ENCODE peak calls at places on chromosome 21, in five cellular contexts. One of them, this sample, is unnamed.
A peak's percentile ranks its signal among the peaks of the same experiment; 100 is the strongest.

GRCh38 chr21:28587748-28588147 is 404.9 kb downstream of the LTN1 start:
- DNase-seq in esophagus squamous epithelium: no peak
- DNase-seq in lower lobe of right lung: no peak
- DNase-seq in right lobe of liver: no peak
- DNase-seq in keratinocyte: no peak
- DNase-seq in this sample: no peak

GRCh38 chr21:26719750-26720149 is 125.5 kb downstream of the ADAMTS1 start:
- DNase-seq in esophagus squamous epithelium: no peak
- DNase-seq in lower lobe of right lung: no peak
- DNase-seq in right lobe of liver: no peak
- DNase-seq in keratinocyte: no peak
- DNase-seq in this sample: no peak

GRCh38 chr21:17784604-17785402 is 34.4 kb downstream of the C21orf91 start:
- DNase-seq in esophagus squamous epithelium: no peak
- DNase-seq in lower lobe of right lung: no peak
- DNase-seq in right lobe of liver: no peak
- DNase-seq in keratinocyte: no peak
- DNase-seq in this sample: no peak

GRCh38 chr21:35617491-35617890 is 442.8 kb downstream of the SETD4 start:
- DNase-seq in esophagus squamous epithelium: no peak
- DNase-seq in lower lobe of right lung: no peak
- DNase-seq in right lobe of liver: no peak
- DNase-seq in keratinocyte: no peak
- DNase-seq in this sample: no peak

GRCh38 chr21:33973268-33973667 is 57.7 kb upstream of the ATP5PO start:
- DNase-seq in esophagus squamous epithelium: no peak
- DNase-seq in lower lobe of right lung: no peak
- DNase-seq in right lobe of liver: no peak
- DNase-seq in keratinocyte: no peak
- DNase-seq in this sample: no peak

GRCh38 chr21:22791986-22792560 is 1793.9 kb downstream of the NCAM2 start:
- DNase-seq in esophagus squamous epithelium: no peak
- DNase-seq in lower lobe of right lung: no peak
- DNase-seq in right lobe of liver: no peak
- DNase-seq in keratinocyte: no peak
- DNase-seq in this sample: no peak

GRCh38 chr21:39034590-39035536 is 148.4 kb downstream of the PSMG1 start:
- DNase-seq in esophagus squamous epithelium: no peak
- DNase-seq in lower lobe of right lung: no peak
- DNase-seq in right lobe of liver: no peak
- DNase-seq in keratinocyte: no peak
- DNase-seq in this sample: no peak

GRCh38 chr21:18409579-18409978 is 6.0 kb upstream of the TMPRSS15 start:
- DNase-seq in esophagus squamous epithelium: no peak
- DNase-seq in lower lobe of right lung: no peak
- DNase-seq in right lobe of liver: no peak
- DNase-seq in keratinocyte: no peak
- DNase-seq in this sample: no peak

GRCh38 chr21:34969431-34970036 is 79.6 kb downstream of the RUNX1 start:
- DNase-seq in esophagus squamous epithelium: no peak
- DNase-seq in lower lobe of right lung: no peak
- DNase-seq in right lobe of liver: no peak
- DNase-seq in keratinocyte: no peak
- DNase-seq in this sample: no peak

GRCh38 chr21:33419538-33420123 is 16.4 kb downstream of the IFNGR2 start:
- DNase-seq in esophagus squamous epithelium: no peak
- DNase-seq in lower lobe of right lung: peak; percentile 58
- DNase-seq in right lobe of liver: no peak
- DNase-seq in keratinocyte: no peak
- DNase-seq in this sample: no peak

GRCh38 chr21:26169611-26170470 is 729 bp downstream of the APP start:
- DNase-seq in esophagus squamous epithelium: no peak
- DNase-seq in lower lobe of right lung: peak; percentile 75
- DNase-seq in right lobe of liver: peak; percentile 78
- DNase-seq in keratinocyte: no peak
- DNase-seq in this sample: peak; percentile 85

GRCh38 chr21:28699591-28700259 is 293.0 kb downstream of the LTN1 start:
- DNase-seq in esophagus squamous epithelium: no peak
- DNase-seq in lower lobe of right lung: no peak
- DNase-seq in right lobe of liver: no peak
- DNase-seq in keratinocyte: no peak
- DNase-seq in this sample: no peak

GRCh38 chr21:33332143-33332542 is 7.4 kb downstream of the IFNAR1 start:
- DNase-seq in esophagus squamous epithelium: no peak
- DNase-seq in lower lobe of right lung: no peak
- DNase-seq in right lobe of liver: no peak
- DNase-seq in keratinocyte: no peak
- DNase-seq in this sample: no peak

GRCh38 chr21:38979271-38980196 is 173.8 kb downstream of the ETS2 start:
- DNase-seq in esophagus squamous epithelium: no peak
- DNase-seq in lower lobe of right lung: no peak
- DNase-seq in right lobe of liver: no peak
- DNase-seq in keratinocyte: no peak
- DNase-seq in this sample: no peak

GRCh38 chr21:31873275-31873695 is 465 bp downstream of the HUNK start:
- DNase-seq in esophagus squamous epithelium: no peak
- DNase-seq in lower lobe of right lung: no peak
- DNase-seq in right lobe of liver: no peak
- DNase-seq in keratinocyte: no peak
- DNase-seq in this sample: peak; percentile 32

GRCh38 chr21:28099296-28099695 is 893.4 kb downstream of the LTN1 start:
- DNase-seq in esophagus squamous epithelium: no peak
- DNase-seq in lower lobe of right lung: no peak
- DNase-seq in right lobe of liver: no peak
- DNase-seq in keratinocyte: no peak
- DNase-seq in this sample: no peak

GRCh38 chr21:29145837-29146453 is 15.5 kb downstream of the MAP3K7CL start:
- DNase-seq in esophagus squamous epithelium: no peak
- DNase-seq in lower lobe of right lung: no peak
- DNase-seq in right lobe of liver: no peak
- DNase-seq in keratinocyte: peak; percentile 78
- DNase-seq in this sample: no peak

GRCh38 chr21:28444131-28444530 is 548.5 kb downstream of the LTN1 start:
- DNase-seq in esophagus squamous epithelium: no peak
- DNase-seq in lower lobe of right lung: no peak
- DNase-seq in right lobe of liver: no peak
- DNase-seq in keratinocyte: no peak
- DNase-seq in this sample: no peak

GRCh38 chr21:26405735-26406361 is 167.2 kb downstream of the CYYR1 start:
- DNase-seq in esophagus squamous epithelium: no peak
- DNase-seq in lower lobe of right lung: no peak
- DNase-seq in right lobe of liver: no peak
- DNase-seq in keratinocyte: no peak
- DNase-seq in this sample: no peak

GRCh38 chr21:31360717-31361116 is 16.7 kb upstream of the TIAM1 start:
- DNase-seq in esophagus squamous epithelium: no peak
- DNase-seq in lower lobe of right lung: no peak
- DNase-seq in right lobe of liver: no peak
- DNase-seq in keratinocyte: no peak
- DNase-seq in this sample: no peak

GRCh38 chr21:35223480-35224156 is 174.5 kb upstream of the RUNX1 start:
- DNase-seq in esophagus squamous epithelium: no peak
- DNase-seq in lower lobe of right lung: no peak
- DNase-seq in right lobe of liver: no peak
- DNase-seq in keratinocyte: no peak
- DNase-seq in this sample: no peak

GRCh38 chr21:27320868-27321267 is 354.0 kb upstream of the ADAMTS5 start:
- DNase-seq in esophagus squamous epithelium: no peak
- DNase-seq in lower lobe of right lung: no peak
- DNase-seq in right lobe of liver: no peak
- DNase-seq in keratinocyte: no peak
- DNase-seq in this sample: no peak

GRCh38 chr21:17454315-17455027 is 58.4 kb upstream of the CXADR start:
- DNase-seq in esophagus squamous epithelium: no peak
- DNase-seq in lower lobe of right lung: no peak
- DNase-seq in right lobe of liver: no peak
- DNase-seq in keratinocyte: peak; percentile 58
- DNase-seq in this sample: peak; percentile 83

GRCh38 chr21:38455403-38455802 is 42.9 kb downstream of the ERG start:
- DNase-seq in esophagus squamous epithelium: no peak
- DNase-seq in lower lobe of right lung: no peak
- DNase-seq in right lobe of liver: no peak
- DNase-seq in keratinocyte: no peak
- DNase-seq in this sample: no peak

GRCh38 chr21:17264182-17264581 is 248.7 kb upstream of the CXADR start:
- DNase-seq in esophagus squamous epithelium: no peak
- DNase-seq in lower lobe of right lung: no peak
- DNase-seq in right lobe of liver: no peak
- DNase-seq in keratinocyte: no peak
- DNase-seq in this sample: no peak

GRCh38 chr21:33069994-33070811 is at the start of gene OLIG1:
- DNase-seq in esophagus squamous epithelium: no peak
- DNase-seq in lower lobe of right lung: peak; percentile 73
- DNase-seq in right lobe of liver: peak; percentile 69
- DNase-seq in keratinocyte: no peak
- DNase-seq in this sample: peak; percentile 73

GRCh38 chr21:42527127-42527488 is 13.5 kb downstream of the SLC37A1 start:
- DNase-seq in esophagus squamous epithelium: no peak
- DNase-seq in lower lobe of right lung: no peak
- DNase-seq in right lobe of liver: no peak
- DNase-seq in keratinocyte: no peak
- DNase-seq in this sample: no peak
- H3K4me1 ChIP-seq in esophagus squamous epithelium: peaks cover 46% of the 10 kb centered on the region
- H3K4me1 ChIP-seq in lower lobe of right lung: peaks cover 78% of the 10 kb centered on the region
- H3K4me1 ChIP-seq in right lobe of liver: peaks cover 26% of the 10 kb centered on the region
- H3K4me1 ChIP-seq in keratinocyte: peaks cover 5% of the 10 kb centered on the region
- H3K4me1 ChIP-seq in this sample: peaks cover 18% of the 10 kb centered on the region

GRCh38 chr21:45981154-45981606 is 390 bp upstream of the COL6A1 start:
- DNase-seq in esophagus squamous epithelium: no peak
- DNase-seq in lower lobe of right lung: peak; percentile 70
- DNase-seq in right lobe of liver: peak; percentile 77
- DNase-seq in keratinocyte: peak; percentile 15
- DNase-seq in this sample: peak; percentile 72

GRCh38 chr21:45979141-45979631 is 2.4 kb upstream of the COL6A1 start:
- DNase-seq in esophagus squamous epithelium: no peak
- DNase-seq in lower lobe of right lung: peak; percentile 42
- DNase-seq in right lobe of liver: no peak
- DNase-seq in keratinocyte: no peak
- DNase-seq in this sample: peak; percentile 72

GRCh38 chr21:45979651-45980050 is 1.9 kb upstream of the COL6A1 start:
- DNase-seq in esophagus squamous epithelium: no peak
- DNase-seq in lower lobe of right lung: peak; percentile 19
- DNase-seq in right lobe of liver: no peak
- DNase-seq in keratinocyte: no peak
- DNase-seq in this sample: peak; percentile 10

GRCh38 chr21:45980697-45981096 is 873 bp upstream of the COL6A1 start:
- DNase-seq in esophagus squamous epithelium: no peak
- DNase-seq in lower lobe of right lung: no peak
- DNase-seq in right lobe of liver: no peak
- DNase-seq in keratinocyte: no peak
- DNase-seq in this sample: no peak

GRCh38 chr21:45980271-45980670 is 1.3 kb upstream of the COL6A1 start:
- DNase-seq in esophagus squamous epithelium: no peak
- DNase-seq in lower lobe of right lung: no peak
- DNase-seq in right lobe of liver: no peak
- DNase-seq in keratinocyte: no peak
- DNase-seq in this sample: no peak
- H3K27ac ChIP-seq in esophagus squamous epithelium: peak overlapping the region; percentile 83
- H3K27ac ChIP-seq in lower lobe of right lung: no peak overlapping the region
- H3K27ac ChIP-seq in right lobe of liver: no peak overlapping the region
- H3K27ac ChIP-seq in keratinocyte: no peak overlapping the region
- H3K27ac ChIP-seq in this sample: no peak overlapping the region

DNA sequence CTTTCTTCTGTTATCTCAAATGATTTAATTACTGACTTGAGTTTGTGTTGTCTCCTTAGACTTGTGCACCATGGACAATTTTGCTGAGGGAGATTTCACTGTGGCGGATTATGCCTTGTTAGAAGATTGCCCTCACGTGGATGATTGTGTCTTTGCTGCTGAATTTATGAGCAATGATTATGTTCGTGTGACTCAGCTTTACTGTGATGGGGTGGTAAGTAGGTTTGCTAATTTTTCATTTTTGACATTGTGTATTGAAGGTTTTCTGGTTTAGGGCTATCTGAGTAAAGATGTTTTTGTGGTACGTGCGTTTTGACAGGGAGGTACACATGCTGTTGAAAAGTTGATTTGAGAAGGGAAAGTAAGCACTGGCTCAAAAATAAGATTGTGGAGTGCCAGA is 14.1 kb downstream of the TTC3 start:
- DNase-seq in esophagus squamous epithelium: no peak
- DNase-seq in lower lobe of right lung: no peak
- DNase-seq in right lobe of liver: no peak
- DNase-seq in keratinocyte: no peak
- DNase-seq in this sample: no peak
- TF ChIP-seq CTCF in esophagus squamous epithelium: no peak
- TF ChIP-seq CTCF in lower lobe of right lung: peak; percentile 16
- TF ChIP-seq CTCF in right lobe of liver: peak; percentile 10
- TF ChIP-seq CTCF in keratinocyte: peak; percentile 18
- TF ChIP-seq CTCF in this sample: no peak

GRCh38 chr21:44017601-44018000 is 5.5 kb downstream of the TRAPPC10 start:
- DNase-seq in esophagus squamous epithelium: no peak
- DNase-seq in lower lobe of right lung: no peak
- DNase-seq in right lobe of liver: no peak
- DNase-seq in keratinocyte: no peak
- DNase-seq in this sample: no peak

GRCh38 chr21:44020551-44020950 is 8.4 kb downstream of the TRAPPC10 start:
- DNase-seq in esophagus squamous epithelium: no peak
- DNase-seq in lower lobe of right lung: no peak
- DNase-seq in right lobe of liver: no peak
- DNase-seq in keratinocyte: no peak
- DNase-seq in this sample: no peak

GRCh38 chr21:44018813-44019567 is 6.9 kb downstream of the TRAPPC10 start:
- DNase-seq in esophagus squamous epithelium: no peak
- DNase-seq in lower lobe of right lung: no peak
- DNase-seq in right lobe of liver: no peak
- DNase-seq in keratinocyte: no peak
- DNase-seq in this sample: no peak

GRCh38 chr21:44019568-44019958 is 7.5 kb downstream of the TRAPPC10 start:
- DNase-seq in esophagus squamous epithelium: no peak
- DNase-seq in lower lobe of right lung: no peak
- DNase-seq in right lobe of liver: no peak
- DNase-seq in keratinocyte: no peak
- DNase-seq in this sample: no peak

GRCh38 chr21:44018127-44018526 is 6.0 kb downstream of the TRAPPC10 start:
- DNase-seq in esophagus squamous epithelium: no peak
- DNase-seq in lower lobe of right lung: no peak
- DNase-seq in right lobe of liver: no peak
- DNase-seq in keratinocyte: no peak
- DNase-seq in this sample: no peak
- H3K4me1 ChIP-seq in esophagus squamous epithelium: peaks cover 73% of the 10 kb centered on the region
- H3K4me1 ChIP-seq in lower lobe of right lung: peaks cover 76% of the 10 kb centered on the region
- H3K4me1 ChIP-seq in right lobe of liver: peaks cover 12% of the 10 kb centered on the region
- H3K4me1 ChIP-seq in keratinocyte: peaks cover 11% of the 10 kb centered on the region
- H3K4me1 ChIP-seq in this sample: peaks cover 25% of the 10 kb centered on the region

GRCh38 chr21:16113052-16113715 is 383.4 kb downstream of the USP25 start:
- DNase-seq in esophagus squamous epithelium: no peak
- DNase-seq in lower lobe of right lung: no peak
- DNase-seq in right lobe of liver: no peak
- DNase-seq in keratinocyte: no peak
- DNase-seq in this sample: no peak
- H3K27ac ChIP-seq in esophagus squamous epithelium: peak overlapping the region; percentile 14
- H3K27ac ChIP-seq in lower lobe of right lung: no peak overlapping the region
- H3K27ac ChIP-seq in right lobe of liver: no peak overlapping the region
- H3K27ac ChIP-seq in keratinocyte: no peak overlapping the region
- H3K27ac ChIP-seq in this sample: no peak overlapping the region